ENCODE peak calls at places on chromosomes 1 and 21, in ten cellular contexts. D, Y, B, J, S, H, L, E, X and T are unnamed samples.

GRCh38 chr21:36113647-36114428 is 21.0 kb upstream of the CBR3 start:
- DNase-seq in J (peak), Y (no peak), X (no peak), L (no peak), E (peak), D (no peak), S (no peak), H (no peak), B (no peak), T (no peak)

GRCh38 chr1:48500541-48501440 is 28.8 kb upstream of the SPATA6 start:
- DNase-seq in B (no peak), H (no peak), X (no peak), S (no peak), J (no peak), E (no peak), L (no peak), D (no peak), Y (no peak), T (no peak)

GRCh38 chr1:6212193-6212959 is 6.5 kb downstream of the RNF207 start:
- DNase-seq in E (no peak), B (no peak), J (no peak), S (no peak), L (no peak), D (no peak), X (no peak), H (no peak), Y (no peak), T (no peak)

GRCh38 chr1:7519861-7520408 is 251.2 kb upstream of the VAMP3 start:
- DNase-seq in Y (no peak), J (no peak), B (no peak), X (no peak), H (no peak), D (no peak), L (no peak), E (no peak), S (no peak), T (no peak)

GRCh38 chr1:218754477-218754876 is 409.3 kb downstream of the TGFB2 start:
- DNase-seq in X (no peak), E (no peak), B (no peak), Y (no peak), H (no peak), J (no peak), L (no peak), D (no peak), S (no peak), T (no peak)

GRCh38 chr1:81617308-81618027 is 183.3 kb upstream of the ADGRL2 start:
- DNase-seq in X (no peak), H (peak), B (peak), E (peak), J (no peak), Y (no peak), S (no peak), D (no peak), L (no peak), T (no peak)

GRCh38 chr1:167631987-167632680 is 2.1 kb downstream of the RCSD1 start:
- DNase-seq in E (no peak), H (no peak), L (peak), D (no peak), J (no peak), S (no peak), B (no peak), X (no peak), Y (no peak), T (no peak)

GRCh38 chr1:180057883-180058396 is 96.7 kb upstream of the QSOX1 start:
- DNase-seq in E (no peak), J (no peak), Y (no peak), B (no peak), D (no peak), S (no peak), H (peak), L (no peak), X (no peak), T (no peak)

GRCh38 chr1:202010042-202011015 is at the start of gene ELF3:
- DNase-seq in J (peak), H (peak), X (no peak), B (peak), D (peak), S (no peak), E (peak), Y (no peak), L (no peak), T (no peak)

GRCh38 chr1:234348964-234349363 is 24.3 kb upstream of the COA6 start:
- DNase-seq in D (no peak), J (no peak), E (no peak), H (peak), S (no peak), Y (peak), X (no peak), B (no peak), L (no peak), T (no peak)

GRCh38 chr1:96840396-96840795 is 118.8 kb downstream of the PTBP2 start:
- DNase-seq in D (no peak), B (no peak), H (no peak), L (no peak), E (no peak), S (no peak), Y (no peak), J (no peak), X (no peak), T (no peak)

GRCh38 chr1:211282023-211282373 is 22.8 kb downstream of the RCOR3 start:
- DNase-seq in B (no peak), S (no peak), E (no peak), H (no peak), D (no peak), Y (no peak), X (no peak), J (no peak), L (no peak), T (no peak)

GRCh38 chr21:33246963-33247362 is 17.2 kb downstream of the IFNAR2 start:
- DNase-seq in D (no peak), S (no peak), B (no peak), J (no peak), L (no peak), X (no peak), E (no peak), H (no peak), Y (no peak), T (no peak)

GRCh38 chr1:156336242-156336641 is 1.9 kb downstream of the CCT3 start:
- DNase-seq in H (peak), L (no peak), S (no peak), Y (no peak), B (no peak), D (no peak), E (peak), X (no peak), J (peak), T (no peak)

GRCh38 chr1:214753236-214753852 is 150.3 kb downstream of the CENPF start:
- DNase-seq in X (no peak), Y (no peak), L (no peak), S (no peak), E (no peak), B (no peak), D (no peak), H (no peak), J (no peak), T (no peak)

GRCh38 chr1:21344750-21345443 is 54.6 kb upstream of the ECE1 start:
- DNase-seq in X (no peak), L (no peak), Y (no peak), B (peak), S (peak), D (no peak), H (no peak), E (no peak), J (no peak), T (no peak)

GRCh38 chr1:67429011-67429527 is 1.1 kb downstream of the SERBP1 start:
- DNase-seq in L (no peak), X (no peak), J (peak), S (peak), B (peak), Y (no peak), D (no peak), H (no peak), E (no peak), T (no peak)

GRCh38 chr1:236639686-236640085 is 35.4 kb upstream of the HEATR1 start:
- DNase-seq in X (no peak), L (no peak), Y (no peak), J (peak), B (no peak), H (no peak), E (no peak), D (no peak), S (no peak), T (no peak)

GRCh38 chr1:68409426-68409825 is 40.3 kb downstream of the RPE65 start:
- DNase-seq in X (no peak), B (no peak), D (peak), E (peak), L (no peak), H (no peak), J (no peak), S (no peak), Y (no peak), T (no peak)

GRCh38 chr1:6491480-6491962 is at the start of gene PLEKHG5:
- DNase-seq in S (no peak), D (peak), Y (no peak), E (peak), J (no peak), L (no peak), X (peak), B (peak), H (no peak), T (no peak)

GRCh38 chr1:167473761-167474160 is 44.6 kb downstream of the CD247 start:
- DNase-seq in B (no peak), Y (no peak), S (no peak), H (no peak), E (no peak), L (no peak), X (no peak), D (no peak), J (no peak), T (no peak)